ENCODE peak calls at places on chromosomes 3 and 15, in five cellular contexts. H, E, D, T and M are unnamed samples. For H3K4me1, the result is how much of the 10 kb centered on the place peaks cover.

GRCh38 chr3:184361532-184361931 is at the start of the genes CLCN2 and POLR2H:
- DNase-seq in H (peak), E (peak), D (no peak), T (peak), M (peak)

GRCh38 chr3:169998668-169999131 is 32.1 kb downstream of the SEC62 start:
- DNase-seq in H (no peak), E (no peak), D (no peak), T (no peak), M (no peak)

GRCh38 chr3:54670269-54671000 is 257.4 kb downstream of the LRTM1 start:
- DNase-seq in H (no peak), E (no peak), D (no peak), T (no peak), M (peak)

GRCh38 chr3:17740703-17741102 is 1.7 kb downstream of the TBC1D5 start:
- DNase-seq in H (no peak), E (no peak), D (no peak), T (no peak), M (peak)

GRCh38 chr15:60213377-60214010 is 184.3 kb downstream of the ANXA2 start:
- DNase-seq in H (no peak), E (no peak), D (no peak), T (no peak), M (no peak)

GRCh38 chr3:158152186-158152585 is 42.3 kb downstream of the RSRC1 start:
- DNase-seq in H (no peak), E (no peak), D (no peak), T (no peak), M (no peak)

GRCh38 chr3:146308682-146309081 is 57.8 kb upstream of the PLSCR4 start:
- DNase-seq in H (no peak), E (no peak), D (no peak), T (peak), M (no peak)

GRCh38 chr3:129224984-129225393 is 24.4 kb upstream of the COPG1 start:
- DNase-seq in H (peak), E (peak), D (no peak), T (peak), M (peak)

GRCh38 chr15:66095871-66096710 is 157.5 kb downstream of the MEGF11 start:
- DNase-seq in H (no peak), E (no peak), D (no peak), T (no peak), M (no peak)

DNA sequence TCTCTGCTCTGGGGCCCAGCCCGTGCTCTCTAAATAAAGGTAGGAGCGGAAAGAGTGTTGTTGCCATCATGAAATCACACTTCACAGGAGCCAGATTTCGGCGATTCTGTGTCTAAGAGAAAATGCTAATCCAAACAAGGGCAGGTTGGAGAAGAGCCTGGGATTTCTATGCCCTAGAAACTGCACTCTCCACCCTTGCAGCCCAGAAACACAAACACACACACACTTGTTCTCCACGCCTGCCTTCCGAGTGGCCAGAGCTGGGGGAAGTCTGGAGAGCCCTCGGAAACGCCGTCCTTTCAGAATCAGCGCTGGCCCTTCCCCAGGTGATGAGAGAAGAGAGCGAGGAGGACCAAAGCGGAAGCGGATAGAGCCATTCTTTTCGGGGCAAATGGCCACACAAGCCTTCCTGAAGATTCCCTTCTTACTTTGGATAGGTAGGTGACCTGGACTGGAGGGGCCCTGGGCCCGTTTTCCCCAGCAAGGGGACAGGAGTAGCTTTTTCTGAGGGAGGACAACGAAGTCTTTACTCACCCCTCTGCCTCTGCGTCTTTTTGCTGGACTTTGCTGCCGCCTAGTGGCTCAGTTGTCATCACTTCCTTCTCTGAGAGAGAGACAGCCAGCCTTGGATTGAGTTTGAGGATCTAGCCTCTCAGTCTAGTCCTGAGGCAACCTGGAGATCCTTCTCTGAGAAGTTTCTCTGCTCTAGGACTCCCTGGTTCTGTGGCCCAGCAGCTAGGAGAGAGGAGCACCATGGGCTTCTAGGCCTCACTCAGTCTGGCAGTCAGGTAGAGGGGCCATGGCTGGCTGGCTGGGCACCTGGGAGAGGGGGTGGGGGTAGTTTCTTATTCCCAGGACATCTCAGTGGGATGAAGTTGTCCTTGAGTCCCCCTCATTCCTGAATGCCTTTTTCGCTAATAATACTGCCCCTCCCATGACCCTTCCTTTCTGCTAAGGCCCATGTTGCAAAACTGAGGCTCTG is 37.7 kb downstream of the SENP8 start:
- DNase-seq in H (peak), E (peak), D (peak), T (peak), M (peak)
- H3K4me3 ChIP-seq in H (peak), E (peak), D (no peak), T (peak), M (peak)

GRCh38 chr3:113166357-113166718 is 45.0 kb upstream of the BOC start:
- DNase-seq in H (no peak), E (no peak), D (no peak), T (no peak), M (no peak)

GRCh38 chr3:113169876-113170452 is 41.4 kb upstream of the BOC start:
- DNase-seq in H (peak), E (no peak), D (no peak), T (no peak), M (no peak)

GRCh38 chr3:113166719-113167492 is 44.5 kb upstream of the BOC start:
- DNase-seq in H (peak), E (peak), D (no peak), T (peak), M (peak)

GRCh38 chr3:113165841-113166240 is 45.5 kb upstream of the BOC start:
- DNase-seq in H (no peak), E (no peak), D (no peak), T (no peak), M (no peak)

GRCh38 chr3:113167929-113168771 is 43.2 kb upstream of the BOC start:
- DNase-seq in H (peak), E (no peak), D (no peak), T (no peak), M (no peak)
- H3K27ac ChIP-seq in H (no peak), E (no peak), D (no peak), T (no peak), M (no peak)

GRCh38 chr3:195150194-195151118 is 120.5 kb downstream of the XXYLT1 start:
- DNase-seq in H (peak), E (peak), D (no peak), T (peak), M (peak)
- H3K4me1 ChIP-seq in H (under half), E (under half), D (under half), T (half or more), M (under half)

GRCh38 chr3:185935465-185936263 is 2.1 kb downstream of the TRA2B start:
- DNase-seq in H (no peak), E (no peak), D (no peak), T (no peak), M (no peak)
- H3K4me3 ChIP-seq in H (peak), E (peak), D (peak), T (peak), M (peak)

GRCh38 chr15:80480909-80481308 is 76.7 kb downstream of the ARNT2 start:
- DNase-seq in H (peak), E (peak), D (no peak), T (peak), M (no peak)

GRCh38 chr15:80484312-80484981 is 80.3 kb downstream of the ARNT2 start:
- DNase-seq in H (no peak), E (no peak), D (no peak), T (no peak), M (no peak)

GRCh38 chr15:80482686-80483085 is 78.5 kb downstream of the ARNT2 start:
- DNase-seq in H (no peak), E (no peak), D (no peak), T (no peak), M (no peak)

GRCh38 chr15:80485370-80486164 is 81.4 kb downstream of the ARNT2 start:
- DNase-seq in H (no peak), E (no peak), D (no peak), T (no peak), M (no peak)

DNA sequence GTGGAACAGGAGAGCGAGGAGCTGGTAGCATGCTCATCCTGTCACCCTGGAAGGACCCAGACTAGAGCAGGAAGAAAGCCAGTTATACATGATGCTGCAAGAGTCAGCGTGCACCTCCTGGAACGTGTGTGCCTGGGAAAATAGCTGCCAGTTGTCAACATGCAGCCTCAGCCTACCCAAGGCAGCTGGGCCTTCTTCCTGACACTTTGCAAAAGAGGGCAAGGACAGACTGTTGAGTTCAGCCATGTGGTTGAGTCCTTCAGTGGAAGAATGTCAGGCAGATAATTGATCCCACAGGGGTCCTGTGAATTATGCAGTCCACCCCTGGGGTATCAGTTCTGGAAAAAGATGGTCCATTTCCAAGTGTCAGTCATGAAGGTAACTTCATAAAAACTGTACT is 79.5 kb downstream of the ARNT2 start:
- DNase-seq in H (no peak), E (no peak), D (no peak), T (no peak), M (no peak)
- H3K27ac ChIP-seq in H (no peak), E (no peak), D (no peak), T (no peak), M (no peak)